ENCODE peak calls at places on chromosomes 13 and 19, in seven cellular contexts. V, E, T, G, K, X and W are unnamed samples.

GRCh38 chr13:95124959-95125358 is 176.3 kb downstream of the ABCC4 start:
- DNase-seq in V (no peak), E (no peak), T (no peak), G (no peak), K (no peak), X (no peak), W (no peak)

GRCh38 chr19:3785938-3786824 is at the start of gene MATK:
- DNase-seq in V (no peak), E (no peak), T (no peak), G (no peak), K (no peak), X (no peak), W (no peak)

GRCh38 chr19:45098521-45099464 is 5.8 kb downstream of the PPP1R37 start:
- DNase-seq in V (no peak), E (no peak), T (peak), G (peak), K (no peak), X (peak), W (no peak)

GRCh38 chr13:47081246-47081645 is 184.4 kb upstream of the HTR2A start:
- DNase-seq in V (no peak), E (no peak), T (no peak), G (no peak), K (no peak), X (no peak), W (no peak)

GRCh38 chr13:105806335-105806920 is 729.0 kb downstream of the EFNB2 start:
- DNase-seq in V (no peak), E (no peak), T (no peak), G (no peak), K (no peak), X (no peak), W (peak)

GRCh38 chr13:102693781-102694180 is 1.1 kb downstream of the METTL21C start:
- DNase-seq in V (no peak), E (no peak), T (no peak), G (no peak), K (no peak), X (no peak), W (no peak)

GRCh38 chr13:41365636-41366035 is 54.6 kb downstream of the NAA16 start:
- DNase-seq in V (no peak), E (no peak), T (no peak), G (no peak), K (no peak), X (no peak), W (no peak)

GRCh38 chr19:4704317-4704673 is 19.3 kb downstream of the DPP9 start:
- DNase-seq in V (no peak), E (no peak), T (no peak), G (no peak), K (no peak), X (no peak), W (no peak)

GRCh38 chr19:56538761-56539263 is at the start of gene ZFP28:
- DNase-seq in V (no peak), E (peak), T (peak), G (peak), K (peak), X (peak), W (no peak)

GRCh38 chr13:24263652-24264051 is 45.7 kb upstream of the C1QTNF9 start:
- DNase-seq in V (no peak), E (no peak), T (no peak), G (no peak), K (no peak), X (no peak), W (no peak)

GRCh38 chr13:73970413-73971055 is 163.7 kb downstream of the KLF12 start:
- DNase-seq in V (no peak), E (no peak), T (no peak), G (no peak), K (no peak), X (no peak), W (no peak)

GRCh38 chr19:6260912-6261636 is 18.7 kb downstream of the MLLT1 start:
- DNase-seq in V (no peak), E (no peak), T (no peak), G (no peak), K (peak), X (peak), W (no peak)

GRCh38 chr19:9009935-9010651 is at the start of gene MUC16:
- DNase-seq in V (no peak), E (no peak), T (no peak), G (no peak), K (no peak), X (no peak), W (no peak)

GRCh38 chr13:104106705-104107393 is 1040.6 kb upstream of the SLC10A2 start:
- DNase-seq in V (no peak), E (no peak), T (no peak), G (no peak), K (no peak), X (no peak), W (no peak)

GRCh38 chr19:45753548-45753947 is 15.5 kb downstream of the SIX5 start:
- DNase-seq in V (no peak), E (no peak), T (no peak), G (no peak), K (no peak), X (no peak), W (no peak)

GRCh38 chr19:800360-801029 is 3.2 kb downstream of the PTBP1 start:
- DNase-seq in V (no peak), E (no peak), T (no peak), G (peak), K (peak), X (no peak), W (peak)

GRCh38 chr19:6971366-6971765 is 49.9 kb downstream of the MBD3L2B start:
- DNase-seq in V (no peak), E (no peak), T (no peak), G (no peak), K (no peak), X (no peak), W (no peak)

GRCh38 chr13:104253063-104253680 is 1187.0 kb upstream of the SLC10A2 start:
- DNase-seq in V (no peak), E (no peak), T (no peak), G (no peak), K (no peak), X (no peak), W (no peak)

GRCh38 chr19:48400018-48400742 is 6.7 kb downstream of the GRIN2D start:
- DNase-seq in V (peak), E (no peak), T (no peak), G (peak), K (peak), X (no peak), W (peak)

GRCh38 chr13:39329182-39329639 is 273.8 kb downstream of the LHFPL6 start:
- DNase-seq in V (no peak), E (no peak), T (no peak), G (no peak), K (peak), X (no peak), W (peak)

GRCh38 chr13:32426191-32426980 is 1.5 kb downstream of the N4BP2L1 start:
- DNase-seq in V (no peak), E (no peak), T (no peak), G (peak), K (peak), X (peak), W (peak)

GRCh38 chr19:5403968-5404640 is 51.1 kb upstream of the ZNRF4 start:
- DNase-seq in V (peak), E (peak), T (peak), G (peak), K (peak), X (no peak), W (peak)

GRCh38 chr13:50081106-50081898 is 66.1 kb downstream of the KCNRG start:
- DNase-seq in V (no peak), E (peak), T (peak), G (peak), K (peak), X (peak), W (peak)

GRCh38 chr19:56162258-56162657 is 13.6 kb upstream of the GALP start:
- DNase-seq in V (no peak), E (no peak), T (no peak), G (no peak), K (no peak), X (no peak), W (no peak)

GRCh38 chr19:38851622-38852230 is 1.9 kb upstream of the HNRNPL start:
- DNase-seq in V (peak), E (peak), T (peak), G (peak), K (peak), X (peak), W (peak)

GRCh38 chr19:802497-802887 is 5.2 kb downstream of the PTBP1 start:
- DNase-seq in V (no peak), E (no peak), T (no peak), G (no peak), K (no peak), X (no peak), W (no peak)

GRCh38 chr13:75931116-75931515 is 295.0 kb downstream of the LMO7 start:
- DNase-seq in V (no peak), E (no peak), T (no peak), G (no peak), K (no peak), X (no peak), W (no peak)

GRCh38 chr13:106534844-106535551 is 464 bp downstream of the EFNB2 start:
- DNase-seq in V (no peak), E (no peak), T (no peak), G (no peak), K (no peak), X (peak), W (peak)

GRCh38 chr13:26050568-26051230 is 1.1 kb downstream of the SHISA2 start:
- DNase-seq in V (no peak), E (no peak), T (no peak), G (peak), K (no peak), X (no peak), W (no peak)